ENCODE peak calls at places on chromosome 20, in eight cellular contexts. K, L, V, Z, I, T, O and C are unnamed samples.

GRCh38 chr20:54073288-54073687 is 2.9 kb upstream of the BCAS1 start:
- DNase-seq in K (no peak), L (no peak), V (no peak), Z (no peak), I (no peak), T (no peak), O (no peak), C (no peak)

GRCh38 chr20:10357974-10358373 is 76.0 kb downstream of the MKKS start:
- DNase-seq in K (no peak), L (peak), V (no peak), Z (no peak), I (no peak), T (peak), O (no peak), C (no peak)

GRCh38 chr20:23086056-23086551 is at the start of gene CD93:
- DNase-seq in K (no peak), L (peak), V (no peak), Z (peak), I (no peak), T (no peak), O (peak), C (no peak)

GRCh38 chr20:25470045-25470444 is 62.6 kb downstream of the GINS1 start:
- DNase-seq in K (no peak), L (peak), V (peak), Z (peak), I (peak), T (peak), O (no peak), C (peak)

GRCh38 chr20:61042501-61043385 is 209.3 kb upstream of the CDH4 start:
- DNase-seq in K (no peak), L (no peak), V (no peak), Z (no peak), I (no peak), T (no peak), O (no peak), C (no peak)

GRCh38 chr20:12207875-12208274 is 290.2 kb downstream of the BTBD3 start:
- DNase-seq in K (no peak), L (peak), V (peak), Z (no peak), I (peak), T (peak), O (no peak), C (no peak)

GRCh38 chr20:17542993-17543412 is 11.8 kb upstream of the BFSP1 start:
- DNase-seq in K (no peak), L (peak), V (no peak), Z (no peak), I (no peak), T (no peak), O (no peak), C (no peak)

GRCh38 chr20:2303693-2304092 is 7.9 kb downstream of the TGM3 start:
- DNase-seq in K (no peak), L (no peak), V (no peak), Z (no peak), I (no peak), T (no peak), O (no peak), C (no peak)

GRCh38 chr20:47241345-47241781 is 115.1 kb downstream of the ZMYND8 start:
- DNase-seq in K (no peak), L (no peak), V (no peak), Z (no peak), I (no peak), T (no peak), O (no peak), C (peak)

GRCh38 chr20:16590234-16590633 is 17.0 kb upstream of the KIF16B start:
- DNase-seq in K (no peak), L (no peak), V (no peak), Z (no peak), I (no peak), T (no peak), O (no peak), C (no peak)

GRCh38 chr20:2145376-2145775 is 43.7 kb downstream of the STK35 start:
- DNase-seq in K (no peak), L (no peak), V (no peak), Z (no peak), I (no peak), T (no peak), O (no peak), C (no peak)

GRCh38 chr20:1644101-1644962 is 13.2 kb downstream of the SIRPG start:
- DNase-seq in K (no peak), L (no peak), V (no peak), Z (no peak), I (no peak), T (no peak), O (no peak), C (no peak)

GRCh38 chr20:45433316-45433715 is 17.4 kb downstream of the PIGT start:
- DNase-seq in K (no peak), L (no peak), V (no peak), Z (no peak), I (no peak), T (no peak), O (no peak), C (peak)

GRCh38 chr20:36573103-36573797 is at the start of gene TGIF2:
- DNase-seq in K (no peak), L (peak), V (peak), Z (peak), I (peak), T (peak), O (peak), C (peak)

GRCh38 chr20:41058007-41058673 is 29.5 kb downstream of the TOP1 start:
- DNase-seq in K (no peak), L (peak), V (peak), Z (no peak), I (peak), T (peak), O (no peak), C (no peak)

GRCh38 chr20:61810709-61811565 is 254.7 kb downstream of the TAF4 start:
- DNase-seq in K (no peak), L (no peak), V (no peak), Z (no peak), I (no peak), T (no peak), O (no peak), C (no peak)

GRCh38 chr20:63455568-63455859 is 16.9 kb downstream of the KCNQ2 start:
- DNase-seq in K (no peak), L (no peak), V (no peak), Z (no peak), I (no peak), T (no peak), O (no peak), C (no peak)

GRCh38 chr20:4067600-4068261 is 52.4 kb upstream of the RNF24 start:
- DNase-seq in K (no peak), L (peak), V (no peak), Z (no peak), I (no peak), T (no peak), O (no peak), C (no peak)

GRCh38 chr20:61742097-61742805 is 323.4 kb downstream of the TAF4 start:
- DNase-seq in K (no peak), L (no peak), V (no peak), Z (no peak), I (no peak), T (no peak), O (no peak), C (no peak)

GRCh38 chr20:59007758-59008511 is 881 bp upstream of the CTSZ start:
- DNase-seq in K (no peak), L (no peak), V (no peak), Z (peak), I (no peak), T (no peak), O (no peak), C (peak)

GRCh38 chr20:51457281-51457932 is 85.1 kb downstream of the NFATC2 start:
- DNase-seq in K (no peak), L (peak), V (no peak), Z (no peak), I (peak), T (peak), O (no peak), C (no peak)

GRCh38 chr20:45946149-45946970 is 11.9 kb downstream of the PCIF1 start:
- DNase-seq in K (peak), L (no peak), V (peak), Z (no peak), I (no peak), T (no peak), O (no peak), C (peak)

GRCh38 chr20:57749131-57749690 is 39.4 kb upstream of the PMEPA1 start:
- DNase-seq in K (no peak), L (peak), V (no peak), Z (no peak), I (no peak), T (no peak), O (no peak), C (no peak)

GRCh38 chr20:38172344-38172743 is 7.3 kb upstream of the TGM2 start:
- DNase-seq in K (no peak), L (peak), V (peak), Z (no peak), I (no peak), T (no peak), O (no peak), C (no peak)

GRCh38 chr20:44736170-44737021 is 9.3 kb upstream of the KCNK15 start:
- DNase-seq in K (no peak), L (peak), V (peak), Z (no peak), I (peak), T (no peak), O (no peak), C (peak)

GRCh38 chr20:14234666-14235295 is 102.6 kb downstream of the FLRT3 start:
- DNase-seq in K (no peak), L (no peak), V (no peak), Z (no peak), I (no peak), T (no peak), O (no peak), C (no peak)

GRCh38 chr20:25035924-25036323 is 22.0 kb downstream of the ACSS1 start:
- DNase-seq in K (no peak), L (no peak), V (no peak), Z (no peak), I (no peak), T (no peak), O (no peak), C (no peak)

GRCh38 chr20:50762435-50763201 is 31.2 kb downstream of the PARD6B start:
- DNase-seq in K (no peak), L (no peak), V (peak), Z (no peak), I (no peak), T (peak), O (no peak), C (peak)

GRCh38 chr20:61690993-61691840 is 374.5 kb downstream of the TAF4 start:
- DNase-seq in K (no peak), L (no peak), V (no peak), Z (no peak), I (no peak), T (no peak), O (no peak), C (no peak)

GRCh38 chr20:59818911-59819310 is 114.5 kb downstream of the SYCP2 start:
- DNase-seq in K (peak), L (no peak), V (no peak), Z (no peak), I (no peak), T (peak), O (no peak), C (no peak)

GRCh38 chr20:47330933-47331708 is 25.4 kb downstream of the ZMYND8 start:
- DNase-seq in K (no peak), L (peak), V (no peak), Z (no peak), I (peak), T (no peak), O (no peak), C (peak)

GRCh38 chr20:52438326-52438963 is 246.9 kb upstream of the ZFP64 start:
- DNase-seq in K (no peak), L (no peak), V (no peak), Z (no peak), I (no peak), T (no peak), O (no peak), C (no peak)

GRCh38 chr20:58587467-58587866 is 63.6 kb upstream of the STX16 start:
- DNase-seq in K (no peak), L (no peak), V (no peak), Z (no peak), I (no peak), T (no peak), O (no peak), C (no peak)

GRCh38 chr20:60132827-60133549 is 174.8 kb downstream of the CDH26 start:
- DNase-seq in K (peak), L (no peak), V (no peak), Z (no peak), I (no peak), T (no peak), O (no peak), C (no peak)

GRCh38 chr20:63529861-63530787 is 7.1 kb downstream of the PTK6 start:
- DNase-seq in K (no peak), L (no peak), V (no peak), Z (no peak), I (no peak), T (peak), O (no peak), C (no peak)

GRCh38 chr20:24684954-24685691 is 215.7 kb downstream of the SYNDIG1 start:
- DNase-seq in K (no peak), L (no peak), V (no peak), Z (no peak), I (no peak), T (no peak), O (peak), C (no peak)

DNA sequence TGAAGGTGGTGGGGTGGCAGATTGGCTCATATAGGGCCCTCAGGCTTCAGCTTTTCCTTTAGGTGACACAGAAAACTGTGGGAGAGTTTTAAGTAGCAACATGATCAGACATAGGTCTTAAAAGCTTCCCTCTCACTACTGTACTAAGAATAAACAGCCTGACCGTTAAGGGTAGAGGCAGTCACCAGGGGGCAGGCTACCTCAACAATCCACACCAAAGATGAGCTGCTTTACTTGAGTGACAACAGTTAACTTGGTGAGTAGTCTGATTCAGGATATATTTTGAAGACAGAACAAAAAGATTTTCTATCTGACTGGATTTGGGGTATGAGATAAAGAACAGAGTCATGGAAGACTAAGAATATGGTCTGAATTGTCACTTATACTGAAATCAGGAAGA is 193.1 kb upstream of the SHLD1 start:
- DNase-seq in K (no peak), L (peak), V (peak), Z (peak), I (peak), T (peak), O (no peak), C (peak)
- TF ChIP-seq POLR2AphosphoS5 in K (no peak), L (no peak), V (no peak), Z (no peak), I (no peak), T (no peak), O (no peak), C (no peak)

GRCh38 chr20:32165836-32166545 is 41.6 kb downstream of the PLAGL2 start:
- DNase-seq in K (no peak), L (no peak), V (no peak), Z (no peak), I (no peak), T (no peak), O (no peak), C (no peak)

GRCh38 chr20:32167552-32167951 is 40.0 kb downstream of the PLAGL2 start:
- DNase-seq in K (no peak), L (no peak), V (no peak), Z (no peak), I (no peak), T (no peak), O (no peak), C (no peak)

GRCh38 chr20:32163951-32164350 is 43.6 kb downstream of the PLAGL2 start:
- DNase-seq in K (no peak), L (no peak), V (no peak), Z (no peak), I (no peak), T (no peak), O (no peak), C (no peak)

GRCh38 chr20:32162367-32162766 is 45.2 kb downstream of the PLAGL2 start:
- DNase-seq in K (no peak), L (no peak), V (no peak), Z (no peak), I (no peak), T (peak), O (no peak), C (no peak)

GRCh38 chr20:32164984-32165735 is 42.4 kb downstream of the PLAGL2 start:
- DNase-seq in K (no peak), L (no peak), V (no peak), Z (no peak), I (no peak), T (no peak), O (no peak), C (no peak)
- TF ChIP-seq POLR2AphosphoS5 in K (no peak), L (no peak), V (no peak), Z (no peak), I (no peak), T (no peak), O (no peak), C (no peak)

GRCh38 chr20:49631856-49632418 is 64.0 kb upstream of the PTGIS start:
- DNase-seq in K (no peak), L (no peak), V (no peak), Z (no peak), I (no peak), T (no peak), O (no peak), C (no peak)
- TF ChIP-seq POLR2AphosphoS5 in K (no peak), L (peak), V (no peak), Z (peak), I (no peak), T (no peak), O (no peak), C (no peak)

GRCh38 chr20:32327087-32327681 is 30.9 kb upstream of the ASXL1 start:
- DNase-seq in K (no peak), L (peak), V (peak), Z (no peak), I (no peak), T (no peak), O (no peak), C (no peak)

GRCh38 chr20:32333181-32333987 is 24.7 kb upstream of the ASXL1 start:
- DNase-seq in K (no peak), L (peak), V (no peak), Z (no peak), I (no peak), T (no peak), O (no peak), C (peak)

GRCh38 chr20:32332614-32333013 is 25.5 kb upstream of the ASXL1 start:
- DNase-seq in K (no peak), L (peak), V (no peak), Z (no peak), I (no peak), T (no peak), O (no peak), C (peak)

GRCh38 chr20:32330555-32330897 is 27.6 kb upstream of the ASXL1 start:
- DNase-seq in K (no peak), L (no peak), V (no peak), Z (no peak), I (no peak), T (no peak), O (no peak), C (no peak)

DNA sequence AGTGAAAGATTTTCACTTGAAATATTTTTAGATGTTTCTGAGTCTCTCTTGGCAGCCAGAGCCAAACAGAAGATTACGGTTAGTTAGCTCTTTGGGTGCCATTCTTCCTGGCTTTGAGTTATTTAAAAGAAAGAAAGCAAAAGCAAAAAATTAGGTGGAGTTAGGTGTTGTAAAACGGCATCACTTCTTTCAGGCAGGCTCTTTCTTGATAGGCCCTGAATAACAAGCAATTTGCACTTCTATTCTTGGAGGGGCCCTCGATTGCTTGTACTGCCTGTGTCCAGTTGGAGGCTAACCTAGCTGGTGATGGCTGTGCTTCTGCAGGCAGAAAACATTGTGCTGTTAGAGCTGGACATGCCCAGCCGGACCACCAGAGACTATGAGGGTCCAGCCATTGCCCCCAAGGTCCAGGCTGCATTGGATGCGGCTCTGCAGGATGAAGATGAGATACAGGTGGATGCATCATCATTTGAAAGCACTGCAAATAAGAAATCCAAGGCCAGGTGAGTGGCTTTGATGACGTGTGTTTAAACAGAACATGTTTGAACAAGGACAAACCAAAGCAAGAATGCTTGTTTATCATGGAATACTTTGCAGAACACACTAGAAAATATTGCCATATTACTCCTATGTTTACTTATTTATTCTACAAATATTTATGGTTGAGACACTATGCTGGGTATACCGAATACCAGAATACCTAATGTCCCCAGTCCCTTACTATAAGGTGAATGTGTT is 28.1 kb upstream of the ASXL1 start:
- DNase-seq in K (no peak), L (no peak), V (peak), Z (no peak), I (no peak), T (no peak), O (no peak), C (no peak)
- TF ChIP-seq POLR2AphosphoS5 in K (no peak), L (no peak), V (no peak), Z (no peak), I (no peak), T (no peak), O (no peak), C (no peak)